ENCODE peak calls at places on chromosomes 1 and 21, in eight cellular contexts. O is AG09319, E is HTR-8/SVneo, A is uterus, U is NCI-H1417, H is H9, W is body of pancreas, I is esophagus squamous epithelium. T is an unnamed sample.

GRCh38 chr21:44900559-44901251 is 20.0 kb downstream of the ITGB2 start:
- DNase-seq in O (no peak), E (no peak), A (no peak), U (no peak), H (no peak), W (no peak), I (no peak), T (peak)

GRCh38 chr1:118154220-118154619 is 30.8 kb downstream of the SPAG17 start:
- DNase-seq in O (no peak), E (no peak), A (no peak), U (peak), H (no peak), W (no peak), I (no peak), T (no peak)

GRCh38 chr1:52190500-52191252 is 48.8 kb downstream of the ZFYVE9 start:
- DNase-seq in O (no peak), E (no peak), A (no peak), U (no peak), H (no peak), W (no peak), I (no peak), T (no peak)

GRCh38 chr1:44327679-44328491 is 27.2 kb downstream of the ERI3 start:
- DNase-seq in O (peak), E (peak), A (peak), U (peak), H (peak), W (peak), I (peak), T (peak)

GRCh38 chr1:227890451-227891222 is 57.1 kb downstream of the WNT9A start:
- DNase-seq in O (no peak), E (no peak), A (peak), U (no peak), H (no peak), W (no peak), I (no peak), T (peak)

GRCh38 chr1:237953238-237953637 is 62.5 kb upstream of the ZP4 start:
- DNase-seq in O (no peak), E (peak), A (no peak), U (peak), H (peak), W (no peak), I (no peak), T (no peak)

GRCh38 chr1:233094691-233095090 is 144.3 kb downstream of the NTPCR start:
- DNase-seq in O (no peak), E (no peak), A (no peak), U (no peak), H (no peak), W (no peak), I (no peak), T (no peak)

GRCh38 chr1:162530985-162531319 is 30.6 kb upstream of the UAP1 start:
- DNase-seq in O (no peak), E (no peak), A (no peak), U (no peak), H (no peak), W (no peak), I (no peak), T (no peak)

GRCh38 chr1:220877348-220878095 is 1.7 kb upstream of the HLX start:
- DNase-seq in O (no peak), E (no peak), A (no peak), U (no peak), H (no peak), W (no peak), I (no peak), T (no peak)

GRCh38 chr21:32392880-32393676 is at the start of gene URB1:
- DNase-seq in O (peak), E (peak), A (peak), U (peak), H (peak), W (peak), I (peak), T (peak)

GRCh38 chr1:15188678-15189077 is 35.1 kb downstream of the TMEM51 start:
- DNase-seq in O (no peak), E (no peak), A (no peak), U (no peak), H (no peak), W (peak), I (no peak), T (no peak)

GRCh38 chr1:166910396-166910994 is 34.4 kb upstream of the TADA1 start:
- DNase-seq in O (peak), E (peak), A (peak), U (peak), H (peak), W (peak), I (no peak), T (no peak)

GRCh38 chr1:119682141-119682540 is 29.6 kb upstream of the PHGDH start:
- DNase-seq in O (no peak), E (no peak), A (no peak), U (no peak), H (no peak), W (no peak), I (no peak), T (no peak)

GRCh38 chr1:224047538-224047937 is 66.4 kb upstream of the FBXO28 start:
- DNase-seq in O (peak), E (no peak), A (no peak), U (no peak), H (no peak), W (no peak), I (no peak), T (no peak)

GRCh38 chr1:32500387-32501209 is 35.7 kb downstream of the ZBTB8B start:
- DNase-seq in O (no peak), E (no peak), A (peak), U (peak), H (peak), W (peak), I (no peak), T (peak)

GRCh38 chr1:38125016-38125415 is 78.4 kb upstream of the POU3F1 start:
- DNase-seq in O (no peak), E (no peak), A (no peak), U (no peak), H (no peak), W (no peak), I (no peak), T (no peak)

GRCh38 chr1:94646786-94647555 is 105.4 kb upstream of the F3 start:
- DNase-seq in O (no peak), E (no peak), A (no peak), U (no peak), H (no peak), W (no peak), I (no peak), T (no peak)

GRCh38 chr1:6275826-6276764 is 15.2 kb upstream of the GPR153 start:
- DNase-seq in O (peak), E (no peak), A (peak), U (peak), H (peak), W (peak), I (no peak), T (peak)

GRCh38 chr1:71046891-71047634 is 553 bp downstream of the PTGER3 start:
- DNase-seq in O (no peak), E (no peak), A (peak), U (peak), H (peak), W (peak), I (no peak), T (peak)

GRCh38 chr1:95304803-95305202 is 70.8 kb downstream of the RWDD3 start:
- DNase-seq in O (no peak), E (no peak), A (no peak), U (no peak), H (no peak), W (no peak), I (no peak), T (no peak)

GRCh38 chr1:19096036-19096833 is 113.8 kb downstream of the UBR4 start:
- DNase-seq in O (no peak), E (peak), A (no peak), U (peak), H (no peak), W (peak), I (no peak), T (no peak)

GRCh38 chr1:156291226-156292061 is 4.0 kb downstream of the GLMP start:
- DNase-seq in O (peak), E (no peak), A (peak), U (no peak), H (peak), W (peak), I (no peak), T (peak)